ENCODE peak calls at places on chromosomes 7 and 10, in ten cellular contexts. J is mucosa of gallbladder; X is EL; N is activated naive CD4-positive, alpha-beta T cell; P is CD8-positive, alpha-beta memory T cell; S is germinal center; K is NCI-H1105 treated with DMSO at 0.1 percent for 48 hours; G is aorta; Q is CD4-positive, alpha-beta T cell; I is stimulated activated CD4-positive, alpha-beta T cell treated with anti-CD3 and anti-CD28 coated beads, Interleukin-2, amount 100 ng/mL, for 24 hours. L is an unnamed sample.

GRCh38 chr10:80444646-80445319 is 9.3 kb upstream of the TSPAN14 start:
- DNase-seq in J (peak), I (peak), K (peak), S (peak), Q (peak), G (peak), X (peak), N (no peak), P (peak), L (peak)

GRCh38 chr7:2616387-2616966 is 15.3 kb upstream of the TTYH3 start:
- DNase-seq in S (no peak), P (no peak), N (no peak), X (no peak), K (no peak), I (no peak), Q (no peak), G (no peak), J (no peak), L (no peak)

GRCh38 chr7:78794101-78794500 is 659.4 kb downstream of the MAGI2 start:
- DNase-seq in I (no peak), P (no peak), N (no peak), X (peak), G (no peak), J (no peak), K (no peak), Q (no peak), S (no peak), L (no peak)

GRCh38 chr10:126536148-126536547 is 134.3 kb downstream of the C10orf90 start:
- DNase-seq in K (no peak), G (no peak), I (no peak), Q (no peak), J (no peak), P (no peak), N (no peak), X (no peak), S (no peak), L (no peak)

GRCh38 chr10:132518572-132519381 is 18.8 kb upstream of the INPP5A start:
- DNase-seq in Q (no peak), K (peak), J (peak), I (no peak), N (no peak), G (no peak), S (no peak), X (no peak), P (no peak), L (no peak)

GRCh38 chr7:41885078-41885477 is 182.2 kb upstream of the INHBA start:
- DNase-seq in K (no peak), X (peak), P (no peak), S (no peak), N (no peak), I (no peak), G (no peak), J (no peak), Q (no peak), L (no peak)

GRCh38 chr10:77196616-77197015 is 441.0 kb downstream of the KCNMA1 start:
- DNase-seq in N (no peak), K (no peak), X (no peak), P (no peak), J (no peak), S (no peak), I (no peak), G (no peak), Q (no peak), L (no peak)

GRCh38 chr10:124741922-124742417 is 2.2 kb downstream of the FAM53B start:
- DNase-seq in I (no peak), X (no peak), S (no peak), J (no peak), P (no peak), G (peak), N (no peak), K (no peak), Q (no peak), L (no peak)

GRCh38 chr7:50449881-50450690 is at the start of gene FIGNL1:
- DNase-seq in K (peak), I (peak), S (peak), Q (peak), G (peak), N (peak), P (peak), X (peak), J (peak), L (peak)

GRCh38 chr7:91031757-91032156 is 232.5 kb upstream of the FZD1 start:
- DNase-seq in G (no peak), X (no peak), S (no peak), P (no peak), N (no peak), K (no peak), J (no peak), I (no peak), Q (no peak), L (no peak)

GRCh38 chr10:14904316-14904732 is 25.7 kb downstream of the SUV39H2 start:
- DNase-seq in J (no peak), P (peak), K (peak), Q (no peak), N (no peak), X (peak), I (no peak), G (no peak), S (peak), L (peak)

GRCh38 chr10:42981358-42982236 is 95.3 kb upstream of the RET start:
- DNase-seq in J (peak), X (no peak), Q (no peak), I (peak), K (no peak), G (no peak), P (no peak), N (no peak), S (no peak), L (peak)

GRCh38 chr10:132238371-132239125 is 51.8 kb downstream of the DPYSL4 start:
- DNase-seq in P (no peak), J (no peak), Q (no peak), X (no peak), N (no peak), S (no peak), K (no peak), I (no peak), G (no peak), L (no peak)

GRCh38 chr10:28628184-28628893 is 49.0 kb upstream of the BAMBI start:
- DNase-seq in K (peak), J (peak), P (peak), G (peak), S (peak), X (peak), N (peak), Q (peak), I (peak), L (peak)

GRCh38 chr7:132402751-132403245 is 173.5 kb downstream of the PLXNA4 start:
- DNase-seq in J (peak), N (no peak), P (no peak), G (peak), I (no peak), X (no peak), S (no peak), K (peak), Q (no peak), L (no peak)

GRCh38 chr10:101956105-101956504 is 99.9 kb downstream of the ARMH3 start:
- DNase-seq in J (no peak), N (no peak), G (no peak), I (no peak), K (no peak), P (no peak), X (no peak), S (no peak), Q (no peak), L (no peak)

GRCh38 chr7:98955992-98956391 is 77.7 kb downstream of the TRRAP start:
- DNase-seq in Q (no peak), G (no peak), K (no peak), J (no peak), N (no peak), P (no peak), S (no peak), X (no peak), I (no peak), L (no peak)

GRCh38 chr7:151742713-151743480 is 134.0 kb downstream of the PRKAG2 start:
- DNase-seq in J (no peak), G (no peak), P (no peak), I (no peak), N (no peak), X (peak), K (no peak), S (no peak), Q (no peak), L (no peak)

GRCh38 chr10:3873728-3874461 is 88.9 kb upstream of the KLF6 start:
- DNase-seq in G (no peak), S (peak), J (no peak), K (no peak), P (peak), Q (no peak), X (peak), I (no peak), N (no peak), L (no peak)